ENCODE peak calls at places on chromosomes 5 and 9, in five cellular contexts. R is mucosa of gallbladder, Q is RPMI7951, S is T-helper 1 cell, M is NCI-H510A. J is an unnamed sample.

GRCh38 chr5:160382361-160382760 is 11.9 kb upstream of the C1QTNF2 start:
- DNase-seq in R (no peak), Q (no peak), M (no peak), S (no peak), J (no peak)

GRCh38 chr9:96644137-96644536 is 11.0 kb downstream of the PRXL2C start:
- DNase-seq in Q (no peak), S (no peak), M (no peak), R (no peak), J (no peak)

GRCh38 chr9:37262410-37262809 is 142.0 kb downstream of the ZCCHC7 start:
- DNase-seq in R (no peak), Q (peak; percentile 20), S (no peak), M (no peak), J (peak; percentile 10)

GRCh38 chr5:14895301-14895700 is 23.7 kb upstream of the ANKH start:
- DNase-seq in R (no peak), M (no peak), Q (peak; percentile 41), S (no peak), J (peak; percentile 46)

GRCh38 chr9:136762221-136762691 is 2.1 kb downstream of the LCN15 start:
- DNase-seq in R (no peak), S (no peak), Q (no peak), M (no peak), J (no peak)

GRCh38 chr5:3339092-3339797 is 256.4 kb upstream of the IRX1 start:
- DNase-seq in R (no peak), M (no peak), S (no peak), Q (no peak), J (no peak)

GRCh38 chr9:109315889-109316640 is 4.8 kb downstream of the EPB41L4B start:
- DNase-seq in R (peak; percentile 90), Q (peak; percentile 89), M (peak; percentile 93), S (no peak), J (peak; percentile 94)

GRCh38 chr5:22521521-22521920 is 331.6 kb downstream of the CDH12 start:
- DNase-seq in Q (no peak), S (no peak), M (no peak), R (no peak), J (no peak)

GRCh38 chr9:34929506-34930102 is 28.5 kb upstream of the PHF24 start:
- DNase-seq in M (no peak), Q (peak; percentile 15), S (peak; percentile 12), R (no peak), J (peak; percentile 37)

GRCh38 chr9:20321683-20322082 is 300.6 kb downstream of the MLLT3 start:
- DNase-seq in Q (peak; percentile 1), R (no peak), M (no peak), S (peak; percentile 90), J (no peak)

GRCh38 chr9:89621031-89621430 is 16.2 kb downstream of the GADD45G start:
- DNase-seq in M (peak; percentile 56), R (no peak), S (no peak), Q (no peak), J (no peak)

GRCh38 chr5:115168829-115169391 is 798 bp downstream of the TRIM36 start:
- DNase-seq in S (no peak), M (no peak), R (no peak), Q (peak; percentile 24), J (no peak)

GRCh38 chr9:27184556-27185351 is 75.7 kb downstream of the TEK start:
- DNase-seq in Q (no peak), M (no peak), R (no peak), S (no peak), J (peak; percentile 40)

GRCh38 chr5:123512631-123513461 is 869 bp downstream of the CSNK1G3 start:
- DNase-seq in R (no peak), S (peak; percentile 32), M (no peak), Q (peak; percentile 20), J (peak; percentile 56)

GRCh38 chr5:109191153-109191558 is 218.6 kb downstream of the PJA2 start:
- DNase-seq in S (peak; percentile 77), R (no peak), Q (peak; percentile 31), M (no peak), J (peak; percentile 19)

GRCh38 chr5:122165574-122166021 is 36.3 kb downstream of the ZNF474 start:
- DNase-seq in R (no peak), M (no peak), S (no peak), Q (no peak), J (peak; percentile 31)

GRCh38 chr9:89592963-89593775 is 11.6 kb upstream of the GADD45G start:
- DNase-seq in M (no peak), Q (peak; percentile 72), S (no peak), R (no peak), J (peak; percentile 40)